ENCODE peak calls at places on chromosomes 4 and X, in four cellular contexts. M is upper lobe of left lung, L is fibroblast of mammary gland, Z is spleen. H is an unnamed sample.

GRCh38 chr4:94668724-94669123 is 89.0 kb upstream of the BMPR1B start:
- DNase-seq in L (no peak), M (no peak), Z (no peak), H (no peak)

GRCh38 chr4:26179316-26179760 is 141.5 kb upstream of the RBPJ start:
- DNase-seq in M (no peak), L (no peak), Z (no peak), H (no peak)

GRCh38 chrX:70769659-70770232 is 138.8 kb downstream of the TEX11 start:
- DNase-seq in Z (no peak), L (peak), M (no peak), H (no peak)

GRCh38 chrX:53312946-53313745 is 31.8 kb upstream of the IQSEC2 start:
- DNase-seq in L (peak), Z (no peak), M (no peak), H (peak)

GRCh38 chr4:20624783-20625364 is 75.4 kb upstream of the PACRGL start:
- DNase-seq in M (no peak), L (no peak), Z (no peak), H (no peak)

GRCh38 chrX:56782362-56782761 is 53.3 kb downstream of the NBDY start:
- DNase-seq in Z (no peak), L (no peak), M (no peak), H (no peak)

GRCh38 chrX:100673397-100673953 is 29.5 kb downstream of the SRPX2 start:
- DNase-seq in M (no peak), L (peak), Z (no peak), H (no peak)

GRCh38 chr4:48813984-48814383 is 16.9 kb upstream of the OCIAD1 start:
- DNase-seq in L (no peak), Z (no peak), M (no peak), H (no peak)

GRCh38 chr4:77697860-77698599 is 92.4 kb downstream of the CXCL13 start:
- DNase-seq in Z (no peak), L (peak), M (no peak), H (peak)

GRCh38 chr4:121702136-121702535 is 5.4 kb upstream of the ANXA5 start:
- DNase-seq in Z (no peak), L (no peak), M (no peak), H (no peak)

GRCh38 chrX:71454222-71454621 is 78.7 kb upstream of the OGT start:
- DNase-seq in L (no peak), Z (no peak), M (no peak), H (no peak)

GRCh38 chr4:168923526-168924194 is 86.4 kb downstream of the CBR4 start:
- DNase-seq in L (peak), M (no peak), Z (no peak), H (peak)

GRCh38 chr4:156635046-156635445 is 336.6 kb downstream of the PDGFC start:
- DNase-seq in M (no peak), L (no peak), Z (no peak), H (no peak)

GRCh38 chr4:147576084-147576483 is 41.1 kb upstream of the TMEM184C start:
- DNase-seq in Z (no peak), M (no peak), L (no peak), H (no peak)

GRCh38 chrX:68681443-68681941 is 34.0 kb downstream of the STARD8 start:
- DNase-seq in Z (no peak), M (no peak), L (peak), H (peak)

GRCh38 chr4:129377131-129377845 is 281.3 kb downstream of the C4orf33 start:
- DNase-seq in Z (no peak), L (no peak), M (no peak), H (no peak)

GRCh38 chrX:150849996-150850720 is 48.3 kb downstream of the CD99L2 start:
- DNase-seq in M (no peak), Z (no peak), L (no peak), H (no peak)

GRCh38 chrX:149198980-149199732 is 305.9 kb downstream of the IDS start:
- DNase-seq in M (no peak), Z (no peak), L (no peak), H (no peak)

GRCh38 chrX:121356139-121356849 is 308.9 kb downstream of the GLUD2 start:
- DNase-seq in L (no peak), M (peak), Z (no peak), H (no peak)

GRCh38 chrX:124415115-124415798 is 68.9 kb downstream of the SH2D1A start:
- DNase-seq in L (no peak), Z (no peak), M (no peak), H (no peak)

GRCh38 chr4:88158360-88159136 is at the start of gene ABCG2:
- DNase-seq in M (peak), L (peak), Z (peak), H (no peak)

GRCh38 chr4:105088110-105088879 is 58.4 kb upstream of the TET2 start:
- DNase-seq in Z (no peak), M (no peak), L (peak), H (peak)

GRCh38 chrX:101462892-101463291 is 22.4 kb upstream of the ARMCX4 start:
- DNase-seq in M (no peak), L (peak), Z (no peak), H (no peak)

GRCh38 chr4:604131-604530 is 21.2 kb upstream of the PDE6B start:
- DNase-seq in L (no peak), M (no peak), Z (no peak), H (no peak)

GRCh38 chr4:83112678-83113428 is 1.7 kb downstream of the PLAC8 start:
- DNase-seq in Z (no peak), L (no peak), M (no peak), H (no peak)

GRCh38 chrX:140765043-140765784 is 55.7 kb downstream of the LINC00632 start:
- DNase-seq in Z (no peak), L (peak), M (no peak), H (no peak)

GRCh38 chrX:30504309-30504708 is 73.3 kb downstream of the TASL start:
- DNase-seq in M (no peak), L (peak), Z (no peak), H (no peak)

GRCh38 chrX:72347366-72347765 is 41.7 kb upstream of the CITED1 start:
- DNase-seq in L (peak), Z (no peak), M (no peak), H (no peak)

GRCh38 chr4:128787509-128788311 is 21.8 kb upstream of the JADE1 start:
- DNase-seq in M (no peak), L (peak), Z (no peak), H (no peak)

GRCh38 chr4:105887508-105887907 is 7.8 kb upstream of the NPNT start:
- DNase-seq in L (no peak), Z (no peak), M (no peak), H (no peak)

GRCh38 chrX:23383411-23383810 is 48.8 kb downstream of the PTCHD1 start:
- DNase-seq in M (no peak), Z (no peak), L (peak), H (no peak)

GRCh38 chrX:16892504-16893362 is 22.6 kb upstream of the RBBP7 start:
- DNase-seq in L (peak), M (no peak), Z (peak), H (no peak)

GRCh38 chr4:168097161-168097560 is 4.8 kb downstream of the ANXA10 start:
- DNase-seq in L (peak), Z (no peak), M (no peak), H (no peak)

GRCh38 chr4:52841707-52842456 is 20.2 kb upstream of the RASL11B start:
- DNase-seq in L (peak), Z (no peak), M (no peak), H (no peak)

GRCh38 chr4:72767903-72768817 is 199.1 kb upstream of the ADAMTS3 start:
- DNase-seq in L (peak), M (no peak), Z (no peak), H (no peak)

GRCh38 chr4:74308215-74308614 is at the start of gene EPGN:
- DNase-seq in L (peak), Z (no peak), M (no peak), H (no peak)

GRCh38 chr4:169243808-169244207 is 26.9 kb downstream of the SH3RF1 start:
- DNase-seq in M (no peak), L (peak), Z (no peak), H (peak)

GRCh38 chr4:6900181-6900812 is 9.3 kb upstream of the TBC1D14 start:
- DNase-seq in L (no peak), M (no peak), Z (peak), H (no peak)

GRCh38 chr4:113693993-113694392 is 67.5 kb downstream of the CAMK2D start:
- DNase-seq in M (no peak), Z (no peak), L (no peak), H (no peak)

GRCh38 chr4:118753096-118753495 is 67.9 kb downstream of the METTL14 start:
- DNase-seq in M (no peak), Z (no peak), L (no peak), H (no peak)

GRCh38 chr4:118754890-118755289 is 69.7 kb downstream of the METTL14 start:
- DNase-seq in M (no peak), Z (no peak), L (no peak), H (no peak)

GRCh38 chr4:118751634-118752293 is 66.6 kb downstream of the METTL14 start:
- DNase-seq in M (no peak), Z (no peak), L (peak), H (no peak)

GRCh38 chr4:118752551-118752950 is 67.4 kb downstream of the METTL14 start:
- DNase-seq in Z (no peak), M (no peak), L (no peak), H (no peak)

GRCh38 chr4:118753685-118754084 is 68.5 kb downstream of the METTL14 start:
- DNase-seq in M (no peak), L (no peak), Z (no peak), H (no peak)
- TF ChIP-seq CTCF in M (no peak), L (no peak), Z (no peak), H (no peak)

DNA sequence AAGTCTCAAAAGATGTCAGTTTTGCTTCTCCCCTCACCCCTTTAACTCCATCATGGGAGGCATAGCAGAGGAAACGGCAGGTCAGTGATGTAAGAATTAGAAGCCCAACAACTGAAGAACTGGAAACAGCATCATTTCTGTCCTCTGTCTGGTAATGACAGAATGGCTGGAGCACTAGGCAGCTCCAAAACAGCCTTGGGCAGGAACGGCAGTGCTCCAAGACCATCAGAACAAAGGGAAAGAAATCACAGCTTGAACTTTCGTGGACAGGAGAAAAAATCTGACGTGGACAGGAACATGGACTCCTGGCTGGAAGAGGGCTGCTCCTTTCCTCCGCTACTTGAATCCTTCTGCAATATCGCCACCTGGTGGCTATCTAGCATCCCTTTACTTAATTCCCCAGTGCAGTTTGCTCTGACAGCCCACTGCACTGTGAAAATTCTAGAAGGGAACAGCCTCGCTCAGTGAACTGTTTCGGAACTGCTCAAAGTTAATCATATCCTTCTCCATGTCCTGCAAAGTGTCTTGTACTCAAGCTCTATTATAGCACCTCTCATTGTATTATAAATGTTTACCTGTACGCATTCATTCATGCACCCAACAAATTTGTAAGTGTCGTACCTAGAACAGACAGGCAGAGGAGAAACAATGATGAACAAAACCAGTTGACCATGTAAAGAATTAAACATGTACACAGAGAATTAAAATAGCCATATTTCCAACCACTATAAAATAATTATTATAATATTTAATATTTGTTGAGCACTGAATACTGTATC is 20.4 kb downstream of the SLC25A53 start:
- DNase-seq in M (no peak), L (peak), Z (no peak), H (peak)
- H3K4me3 ChIP-seq in M (peak), L (peak), Z (no peak), H (peak)

DNA sequence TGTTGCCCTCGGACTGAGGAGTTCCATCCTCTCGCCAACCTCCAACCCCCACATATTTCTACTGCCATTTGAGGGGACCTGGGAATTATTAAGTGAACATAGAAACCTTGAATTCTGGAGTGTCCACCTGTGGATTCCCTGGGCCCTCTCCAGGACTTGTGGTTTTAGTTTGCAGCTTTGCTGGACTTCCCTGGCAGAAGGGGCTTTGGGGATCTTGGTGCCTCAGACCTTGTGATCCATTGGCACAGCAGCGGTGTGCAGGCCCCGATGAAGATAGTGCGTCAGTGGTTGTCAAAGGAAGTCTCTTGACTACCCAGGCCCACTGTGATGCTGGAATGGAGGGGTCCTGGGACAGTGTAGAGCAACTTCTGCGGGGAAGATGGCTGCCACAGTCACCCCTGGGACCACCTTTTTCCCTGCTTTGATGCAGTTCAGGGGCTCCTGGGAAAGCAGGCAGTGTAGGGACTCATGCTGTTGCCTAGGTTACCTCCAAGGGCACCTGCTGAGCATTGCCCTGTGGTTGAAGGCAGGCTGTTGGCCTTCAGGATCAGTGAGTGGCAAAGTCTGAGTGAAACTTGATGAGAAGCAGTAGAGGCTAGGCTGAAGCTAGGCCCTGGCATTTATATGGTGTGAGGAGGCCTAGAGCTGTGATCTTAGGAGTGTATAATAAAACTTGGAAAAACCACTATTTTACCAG is 2.1 kb downstream of the SLC16A2 start:
- DNase-seq in L (no peak), Z (no peak), M (no peak), H (no peak)
- TF ChIP-seq CTCF in L (no peak), Z (peak), M (no peak), H (no peak)

GRCh38 chr4:155208258-155209054 is at the start of gene NPY2R:
- DNase-seq in Z (peak), L (peak), M (peak), H (no peak)

DNA sequence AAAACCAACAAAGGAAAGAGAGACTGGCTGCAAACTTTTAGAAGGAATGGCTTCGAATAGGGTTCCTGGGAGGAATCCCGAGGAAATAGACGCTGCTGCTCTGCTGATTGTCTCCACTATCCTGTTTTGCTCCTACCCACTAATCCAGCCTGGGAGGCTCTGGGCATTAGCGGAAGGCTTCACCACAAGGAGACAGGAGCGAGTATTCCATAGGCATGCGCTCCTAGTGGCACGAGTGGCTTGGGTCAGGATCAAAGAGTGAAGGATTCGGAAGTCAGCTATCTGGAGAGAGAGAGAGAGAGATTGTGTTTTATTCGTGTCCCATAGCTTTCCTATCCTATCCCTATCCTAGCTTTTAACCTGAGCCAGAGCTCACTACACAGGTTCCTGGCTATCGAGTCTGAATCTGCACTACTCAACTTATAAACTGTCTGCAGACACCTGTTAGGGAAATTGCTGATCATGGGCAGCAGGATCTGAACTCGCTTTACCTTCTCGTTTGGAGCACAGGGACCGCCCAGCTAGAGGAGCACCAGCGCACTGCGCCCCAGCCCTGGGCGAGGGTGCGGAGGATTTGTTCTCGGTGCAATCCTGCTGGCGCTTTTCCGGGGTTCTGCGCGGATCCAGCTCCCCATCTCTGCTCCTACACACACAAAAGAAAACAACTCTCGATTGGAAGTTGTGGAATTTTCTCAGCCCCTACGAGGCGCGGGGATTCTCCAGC is 740 bp upstream of the NPY2R start:
- DNase-seq in L (peak), Z (no peak), M (peak), H (no peak)
- H3K4me3 ChIP-seq in L (peak), Z (peak), M (peak), H (no peak)

GRCh38 chrX:153708415-153708814 is 15.8 kb downstream of the BCAP31 start:
- DNase-seq in L (peak), Z (peak), M (peak), H (peak)
- TF ChIP-seq CTCF in L (peak), Z (peak), M (peak), H (peak)

GRCh38 chr4:131635191-131635590 is 1513.9 kb upstream of the PCDH10 start:
- DNase-seq in M (no peak), Z (no peak), L (no peak), H (no peak)
- H3K4me3 ChIP-seq in M (no peak), Z (no peak), L (no peak), H (no peak)

GRCh38 chrX:117743469-117744251 is 372.9 kb downstream of the KLHL13 start:
- DNase-seq in Z (no peak), L (peak), M (no peak), H (no peak)
- TF ChIP-seq CTCF in Z (no peak), L (peak), M (no peak), H (no peak)